ENCODE peak calls at places on chromosomes 6 and 20, in four cellular contexts. One of them, this sample, is unnamed.

GRCh38 chr6:3162067-3162497 is 4.7 kb upstream of the TUBB2A start:
- DNase-seq in endodermal cell: peak; percentile 71
- DNase-seq in pancreas: no peak
- DNase-seq in CD8-positive, alpha-beta memory T cell: no peak
- DNase-seq in this sample: no peak

GRCh38 chr6:109093732-109094131 is 914 bp downstream of the SESN1 start:
- DNase-seq in pancreas: no peak
- DNase-seq in CD8-positive, alpha-beta memory T cell: no peak
- DNase-seq in endodermal cell: no peak
- DNase-seq in this sample: no peak

GRCh38 chr6:157974967-157975366 is 6.7 kb upstream of the SYNJ2 start:
- DNase-seq in CD8-positive, alpha-beta memory T cell: no peak
- DNase-seq in endodermal cell: no peak
- DNase-seq in pancreas: no peak
- DNase-seq in this sample: no peak

GRCh38 chr20:25321991-25322390 is 68.6 kb downstream of the ABHD12 start:
- DNase-seq in pancreas: no peak
- DNase-seq in CD8-positive, alpha-beta memory T cell: no peak
- DNase-seq in endodermal cell: no peak
- DNase-seq in this sample: no peak

GRCh38 chr20:50379049-50379990 is 130.9 kb upstream of the PTPN1 start:
- DNase-seq in CD8-positive, alpha-beta memory T cell: no peak
- DNase-seq in endodermal cell: no peak
- DNase-seq in pancreas: peak; percentile 88
- DNase-seq in this sample: peak; percentile 96

GRCh38 chr6:139883776-139884175 is 509.3 kb upstream of the CITED2 start:
- DNase-seq in CD8-positive, alpha-beta memory T cell: no peak
- DNase-seq in pancreas: no peak
- DNase-seq in endodermal cell: no peak
- DNase-seq in this sample: no peak

GRCh38 chr6:112665815-112666214 is 318.7 kb downstream of the RFPL4B start:
- DNase-seq in endodermal cell: no peak
- DNase-seq in CD8-positive, alpha-beta memory T cell: no peak
- DNase-seq in pancreas: no peak
- DNase-seq in this sample: no peak

GRCh38 chr6:75424610-75425548 is 68.7 kb downstream of the FILIP1 start:
- DNase-seq in pancreas: no peak
- DNase-seq in endodermal cell: no peak
- DNase-seq in CD8-positive, alpha-beta memory T cell: no peak
- DNase-seq in this sample: no peak

GRCh38 chr20:23526850-23527249 is 35.9 kb downstream of the CST8 start:
- DNase-seq in endodermal cell: no peak
- DNase-seq in pancreas: no peak
- DNase-seq in CD8-positive, alpha-beta memory T cell: no peak
- DNase-seq in this sample: no peak

GRCh38 chr6:42407379-42407778 is 44.3 kb downstream of the TRERF1 start:
- DNase-seq in endodermal cell: no peak
- DNase-seq in pancreas: no peak
- DNase-seq in CD8-positive, alpha-beta memory T cell: no peak
- DNase-seq in this sample: no peak

GRCh38 chr6:26421259-26422144 is 18.8 kb upstream of the BTN3A3 start:
- DNase-seq in CD8-positive, alpha-beta memory T cell: peak; percentile 50
- DNase-seq in endodermal cell: peak; percentile 91
- DNase-seq in pancreas: peak; percentile 74
- DNase-seq in this sample: peak; percentile 61

GRCh38 chr6:31888281-31889258 is 8.9 kb downstream of the EHMT2 start:
- DNase-seq in pancreas: no peak
- DNase-seq in CD8-positive, alpha-beta memory T cell: peak; percentile 27
- DNase-seq in endodermal cell: peak; percentile 83
- DNase-seq in this sample: no peak

GRCh38 chr6:52157301-52157930 is 28.8 kb upstream of the IL17A start:
- DNase-seq in CD8-positive, alpha-beta memory T cell: no peak
- DNase-seq in endodermal cell: no peak
- DNase-seq in pancreas: no peak
- DNase-seq in this sample: no peak

GRCh38 chr20:6074145-6074561 is 20.3 kb upstream of the LRRN4 start:
- DNase-seq in pancreas: no peak
- DNase-seq in CD8-positive, alpha-beta memory T cell: no peak
- DNase-seq in endodermal cell: peak; percentile 73
- DNase-seq in this sample: no peak
- H3K27ac ChIP-seq in pancreas: no peak overlapping the region
- H3K27ac ChIP-seq in CD8-positive, alpha-beta memory T cell: no peak overlapping the region
- H3K27ac ChIP-seq in endodermal cell: no peak overlapping the region
- H3K27ac ChIP-seq in this sample: no peak overlapping the region

GRCh38 chr20:34995192-34995591 is 39.5 kb downstream of the MYH7B start:
- DNase-seq in endodermal cell: no peak
- DNase-seq in pancreas: peak; percentile 17
- DNase-seq in CD8-positive, alpha-beta memory T cell: no peak
- DNase-seq in this sample: no peak

GRCh38 chr20:34997774-34998173 is 42.1 kb downstream of the MYH7B start:
- DNase-seq in CD8-positive, alpha-beta memory T cell: no peak
- DNase-seq in endodermal cell: no peak
- DNase-seq in pancreas: no peak
- DNase-seq in this sample: no peak

GRCh38 chr20:34995696-34996095 is 40.0 kb downstream of the MYH7B start:
- DNase-seq in CD8-positive, alpha-beta memory T cell: no peak
- DNase-seq in endodermal cell: no peak
- DNase-seq in pancreas: no peak
- DNase-seq in this sample: no peak

GRCh38 chr20:34997171-34997570 is 41.5 kb downstream of the MYH7B start:
- DNase-seq in CD8-positive, alpha-beta memory T cell: no peak
- DNase-seq in endodermal cell: peak; percentile 63
- DNase-seq in pancreas: no peak
- DNase-seq in this sample: peak; percentile 20

DNA sequence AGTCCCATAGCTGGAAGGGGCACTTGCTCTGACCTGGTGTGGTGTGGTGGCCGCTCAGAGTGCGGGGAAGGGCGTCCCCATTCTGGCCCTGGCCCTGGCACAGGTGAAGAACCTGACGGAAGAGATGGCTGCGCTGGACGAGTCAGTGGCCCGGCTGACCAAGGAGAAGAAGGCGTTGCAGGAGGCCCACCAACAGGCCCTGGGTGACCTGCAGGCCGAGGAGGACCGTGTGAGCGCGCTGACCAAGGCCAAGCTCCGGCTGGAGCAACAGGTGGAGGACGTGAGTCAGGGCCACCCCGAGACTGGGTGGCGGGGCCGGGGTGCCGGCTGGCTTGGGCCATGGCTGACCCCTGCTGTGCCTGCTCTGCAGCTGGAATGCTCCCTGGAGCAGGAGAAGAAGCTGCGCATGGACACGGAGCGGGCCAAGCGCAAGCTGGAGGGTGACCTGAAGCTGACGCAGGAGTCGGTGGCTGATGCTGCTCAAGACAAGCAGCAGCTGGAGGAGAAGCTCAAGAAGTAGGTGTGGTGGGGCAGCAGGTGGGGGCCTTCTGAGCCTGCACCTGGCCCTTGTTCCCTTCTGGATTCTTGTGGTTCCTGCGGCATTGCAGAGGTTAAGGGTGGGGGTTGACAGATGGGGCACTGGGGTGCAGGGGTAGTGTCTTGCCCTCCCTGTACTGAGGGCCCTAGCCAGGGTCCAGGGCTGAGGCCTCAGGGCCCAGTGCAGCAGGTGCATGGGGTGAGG is 40.7 kb downstream of the MYH7B start:
- DNase-seq in endodermal cell: no peak
- DNase-seq in CD8-positive, alpha-beta memory T cell: no peak
- DNase-seq in pancreas: no peak
- DNase-seq in this sample: no peak
- H3K36me3 ChIP-seq in endodermal cell: peaks cover 18% of the 10 kb centered on the region
- H3K36me3 ChIP-seq in CD8-positive, alpha-beta memory T cell: peaks cover 5% of the 10 kb centered on the region
- H3K36me3 ChIP-seq in pancreas: peaks cover 51% of the 10 kb centered on the region
- H3K36me3 ChIP-seq in this sample: no peaks in the 10 kb centered on the region

DNA sequence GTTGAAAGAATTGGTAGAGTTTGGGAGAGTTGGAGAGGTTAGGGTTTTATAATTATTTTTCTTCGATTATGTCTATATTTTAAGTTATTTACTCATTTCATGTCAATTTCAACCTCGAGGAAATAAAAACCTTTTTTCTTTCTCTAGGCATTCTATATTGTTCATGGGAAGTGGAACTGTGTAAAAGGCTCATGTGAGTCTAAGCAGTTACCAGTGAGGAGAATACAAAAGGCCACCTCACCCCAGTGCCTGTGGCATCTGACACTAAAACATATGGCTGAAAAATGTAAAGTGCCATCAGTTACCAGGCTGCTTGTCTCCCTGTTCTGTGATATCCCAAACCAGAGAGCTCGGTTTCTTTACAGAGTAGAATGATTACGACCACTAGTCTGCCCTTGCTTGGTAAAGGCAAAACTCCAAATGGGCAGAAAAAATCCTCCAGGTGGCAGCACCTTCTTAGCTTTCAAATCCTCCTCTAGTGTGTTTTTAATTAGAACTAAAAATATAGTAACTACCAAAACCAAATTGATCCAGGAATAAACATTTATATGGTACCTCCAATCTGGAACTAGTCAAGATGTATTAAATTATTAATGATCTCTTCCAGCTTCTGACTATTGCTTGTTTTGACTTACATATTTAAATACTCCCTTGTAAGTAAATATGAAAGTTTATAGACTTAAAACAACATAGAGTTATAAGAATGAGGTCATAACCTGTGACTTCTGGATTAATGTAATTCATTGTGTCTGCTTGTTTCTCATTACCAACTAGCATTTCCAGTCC is 122.6 kb upstream of the MCHR2 start:
- DNase-seq in CD8-positive, alpha-beta memory T cell: no peak
- DNase-seq in pancreas: no peak
- DNase-seq in endodermal cell: peak; percentile 85
- DNase-seq in this sample: no peak
- H3K4me1 ChIP-seq in CD8-positive, alpha-beta memory T cell: no peaks in the 10 kb centered on the region
- H3K4me1 ChIP-seq in pancreas: no peaks in the 10 kb centered on the region
- H3K4me1 ChIP-seq in endodermal cell: no peaks in the 10 kb centered on the region
- H3K4me1 ChIP-seq in this sample: no peaks in the 10 kb centered on the region

GRCh38 chr6:137903933-137904821 is 37.1 kb downstream of the TNFAIP3 start:
- DNase-seq in endodermal cell: no peak
- DNase-seq in CD8-positive, alpha-beta memory T cell: no peak
- DNase-seq in pancreas: no peak
- DNase-seq in this sample: no peak
- H3K27ac ChIP-seq in endodermal cell: no peak overlapping the region
- H3K27ac ChIP-seq in CD8-positive, alpha-beta memory T cell: peak overlapping the region; percentile 44
- H3K27ac ChIP-seq in pancreas: no peak overlapping the region
- H3K27ac ChIP-seq in this sample: no peak overlapping the region

GRCh38 chr20:479487-479886 is 17.2 kb upstream of the TBC1D20 start:
- DNase-seq in endodermal cell: no peak
- DNase-seq in pancreas: no peak
- DNase-seq in CD8-positive, alpha-beta memory T cell: no peak
- DNase-seq in this sample: no peak

GRCh38 chr20:481167-481566 is 18.8 kb upstream of the TBC1D20 start:
- DNase-seq in pancreas: no peak
- DNase-seq in CD8-positive, alpha-beta memory T cell: no peak
- DNase-seq in endodermal cell: no peak
- DNase-seq in this sample: no peak

GRCh38 chr20:480044-480443 is 17.7 kb upstream of the TBC1D20 start:
- DNase-seq in CD8-positive, alpha-beta memory T cell: no peak
- DNase-seq in pancreas: no peak
- DNase-seq in endodermal cell: no peak
- DNase-seq in this sample: no peak

GRCh38 chr20:478010-478948 is 15.9 kb upstream of the TBC1D20 start:
- DNase-seq in endodermal cell: no peak
- DNase-seq in pancreas: no peak
- DNase-seq in CD8-positive, alpha-beta memory T cell: no peak
- DNase-seq in this sample: no peak

GRCh38 chr20:478949-479429 is 16.7 kb upstream of the TBC1D20 start:
- DNase-seq in CD8-positive, alpha-beta memory T cell: no peak
- DNase-seq in endodermal cell: no peak
- DNase-seq in pancreas: peak; percentile 23
- DNase-seq in this sample: no peak
- H3K36me3 ChIP-seq in CD8-positive, alpha-beta memory T cell: peaks cover 13% of the 10 kb centered on the region
- H3K36me3 ChIP-seq in endodermal cell: peaks cover 95% of the 10 kb centered on the region
- H3K36me3 ChIP-seq in pancreas: peaks cover 15% of the 10 kb centered on the region
- H3K36me3 ChIP-seq in this sample: no peaks in the 10 kb centered on the region

DNA sequence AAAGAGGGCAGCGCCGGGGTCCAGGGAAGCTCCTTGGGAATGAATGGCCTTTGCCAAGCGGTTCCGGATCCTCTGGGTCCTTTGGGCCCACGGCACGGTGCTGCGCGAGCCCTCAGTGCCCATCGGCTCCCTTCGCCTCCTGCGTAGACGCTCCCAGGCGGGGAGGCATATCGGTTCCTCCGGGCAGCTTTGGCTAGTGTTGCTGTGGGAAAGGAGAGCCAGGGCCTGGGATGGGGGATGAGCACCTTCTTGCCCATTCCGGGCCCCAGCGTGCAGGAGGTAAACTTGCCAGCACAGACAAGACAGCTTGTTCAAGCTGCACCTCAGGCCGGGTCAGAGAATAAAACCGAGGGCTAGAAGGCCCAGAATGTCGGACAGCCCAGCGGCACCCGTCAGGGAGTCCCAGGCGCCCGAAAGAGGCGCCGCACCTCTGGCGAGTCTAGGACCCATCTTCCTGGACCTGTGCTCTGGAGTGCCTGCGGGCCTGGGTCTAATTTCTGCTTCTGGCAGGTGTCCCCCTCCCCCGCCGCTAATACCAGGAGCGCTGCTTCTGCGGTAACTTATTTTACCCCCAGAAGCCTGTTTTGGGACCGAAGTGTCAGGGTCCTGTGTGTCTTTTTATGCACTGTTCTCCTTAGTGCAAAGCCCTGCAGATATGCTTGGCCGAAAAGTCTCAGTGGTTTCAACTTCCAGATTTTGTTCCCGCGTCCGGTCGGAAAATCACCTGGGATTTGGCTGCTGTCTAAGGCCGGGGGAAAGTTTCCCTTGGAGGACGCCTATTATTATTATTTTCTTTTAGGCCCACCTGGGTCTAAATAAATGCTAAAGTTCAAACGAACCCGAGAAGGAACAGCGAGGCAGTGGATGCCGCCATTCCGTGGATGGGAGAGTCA is 1.7 kb upstream of the TFAP2C start:
- DNase-seq in CD8-positive, alpha-beta memory T cell: no peak
- DNase-seq in pancreas: no peak
- DNase-seq in endodermal cell: peak; percentile 76
- DNase-seq in this sample: no peak
- H3K4me1 ChIP-seq in CD8-positive, alpha-beta memory T cell: peaks cover 4% of the 10 kb centered on the region
- H3K4me1 ChIP-seq in pancreas: peaks cover 5% of the 10 kb centered on the region
- H3K4me1 ChIP-seq in endodermal cell: peaks cover 12% of the 10 kb centered on the region
- H3K4me1 ChIP-seq in this sample: peaks cover 17% of the 10 kb centered on the region

GRCh38 chr20:11027224-11027623 is 353.4 kb upstream of the JAG1 start:
- DNase-seq in pancreas: no peak
- DNase-seq in CD8-positive, alpha-beta memory T cell: no peak
- DNase-seq in endodermal cell: no peak
- DNase-seq in this sample: no peak
- H3K27ac ChIP-seq in pancreas: no peak overlapping the region
- H3K27ac ChIP-seq in CD8-positive, alpha-beta memory T cell: no peak overlapping the region
- H3K27ac ChIP-seq in endodermal cell: no peak overlapping the region
- H3K27ac ChIP-seq in this sample: no peak overlapping the region

GRCh38 chr20:41087777-41088176 is 49.6 kb upstream of the PLCG1 start:
- DNase-seq in pancreas: no peak
- DNase-seq in CD8-positive, alpha-beta memory T cell: no peak
- DNase-seq in endodermal cell: no peak
- DNase-seq in this sample: no peak
- H3K36me3 ChIP-seq in pancreas: peaks cover 14% of the 10 kb centered on the region
- H3K36me3 ChIP-seq in CD8-positive, alpha-beta memory T cell: peaks cover 21% of the 10 kb centered on the region
- H3K36me3 ChIP-seq in endodermal cell: peaks cover 88% of the 10 kb centered on the region
- H3K36me3 ChIP-seq in this sample: no peaks in the 10 kb centered on the region

DNA sequence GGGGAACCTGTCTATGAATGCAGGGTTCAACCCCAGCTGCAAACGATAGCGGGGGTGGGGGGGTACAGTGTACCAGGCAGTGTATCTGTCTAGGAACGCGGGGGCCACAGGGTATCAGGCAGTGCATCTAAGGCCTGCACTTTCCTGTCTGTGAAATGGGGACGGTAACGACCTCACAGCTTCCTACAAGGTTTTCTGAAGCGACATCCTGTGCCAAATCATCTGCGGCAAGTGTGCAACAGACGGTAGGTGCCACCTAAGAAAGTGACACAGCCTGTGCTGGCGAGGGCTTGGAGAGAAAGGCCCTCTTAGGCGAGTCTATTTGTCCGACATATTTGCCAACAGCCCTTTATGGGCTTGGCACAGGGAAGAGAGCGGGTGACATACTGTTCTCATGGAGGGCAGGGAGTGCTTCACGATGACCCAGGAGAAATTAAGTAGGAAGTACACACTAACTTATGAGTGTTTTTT is 3.8 kb downstream of the DIDO1 start:
- DNase-seq in endodermal cell: peak; percentile 46
- DNase-seq in CD8-positive, alpha-beta memory T cell: peak; percentile 46
- DNase-seq in pancreas: peak; percentile 22
- DNase-seq in this sample: no peak
- H3K4me1 ChIP-seq in endodermal cell: peaks cover 7% of the 10 kb centered on the region
- H3K4me1 ChIP-seq in CD8-positive, alpha-beta memory T cell: peaks cover 83% of the 10 kb centered on the region
- H3K4me1 ChIP-seq in pancreas: peaks cover 67% of the 10 kb centered on the region
- H3K4me1 ChIP-seq in this sample: peaks cover 11% of the 10 kb centered on the region

This sample was measured in uterus.